ENCODE peak calls at places on chromosome 12, in ten cellular contexts. V, W, K, I, M, N, R, S, J and X are unnamed samples.

GRCh38 chr12:49288412-49288853 is 6.5 kb upstream of the PRPH start:
- DNase-seq in V (peak), W (peak), K (peak), I (peak), M (peak), N (peak), R (no peak), S (peak), J (peak), X (no peak)

GRCh38 chr12:95755236-95755865 is 35.2 kb downstream of the NTN4 start:
- DNase-seq in V (no peak), W (peak), K (no peak), I (peak), M (no peak), N (no peak), R (no peak), S (no peak), J (no peak), X (no peak)

GRCh38 chr12:50934371-50934851 is 17.9 kb upstream of the HIGD1C start:
- DNase-seq in V (no peak), W (no peak), K (no peak), I (no peak), M (no peak), N (no peak), R (no peak), S (peak), J (peak), X (no peak)

GRCh38 chr12:25715147-25715546 is 162.1 kb upstream of the LMNTD1 start:
- DNase-seq in V (no peak), W (no peak), K (no peak), I (no peak), M (no peak), N (no peak), R (no peak), S (peak), J (peak), X (no peak)

GRCh38 chr12:110577717-110578521 is 5.2 kb downstream of the PPTC7 start:
- DNase-seq in V (no peak), W (peak), K (peak), I (no peak), M (no peak), N (no peak), R (peak), S (peak), J (peak), X (no peak)

GRCh38 chr12:25482637-25483036 is 70.4 kb downstream of the LMNTD1 start:
- DNase-seq in V (no peak), W (no peak), K (no peak), I (peak), M (no peak), N (no peak), R (no peak), S (peak), J (no peak), X (no peak)

GRCh38 chr12:113852695-113853490 is 113.2 kb downstream of the RBM19 start:
- DNase-seq in V (no peak), W (no peak), K (no peak), I (no peak), M (no peak), N (no peak), R (no peak), S (no peak), J (no peak), X (no peak)

GRCh38 chr12:3751151-3752095 is 1.5 kb downstream of the CRACR2A start:
- DNase-seq in V (no peak), W (no peak), K (no peak), I (no peak), M (no peak), N (no peak), R (no peak), S (no peak), J (no peak), X (peak)

GRCh38 chr12:112375105-112375504 is 7.1 kb downstream of the HECTD4 start:
- DNase-seq in V (no peak), W (no peak), K (no peak), I (no peak), M (no peak), N (no peak), R (no peak), S (no peak), J (no peak), X (no peak)

GRCh38 chr12:9707864-9708808 is 24.8 kb downstream of the CLECL1 start:
- DNase-seq in V (peak), W (peak), K (peak), I (peak), M (peak), N (peak), R (peak), S (peak), J (peak), X (no peak)

GRCh38 chr12:47400251-47400650 is 305.6 kb downstream of the RPAP3 start:
- DNase-seq in V (no peak), W (no peak), K (no peak), I (no peak), M (no peak), N (no peak), R (peak), S (no peak), J (no peak), X (no peak)

GRCh38 chr12:47393403-47393790 is 312.4 kb downstream of the RPAP3 start:
- DNase-seq in V (no peak), W (no peak), K (no peak), I (no peak), M (no peak), N (no peak), R (no peak), S (no peak), J (peak), X (no peak)

GRCh38 chr12:47394070-47394469 is 311.8 kb downstream of the RPAP3 start:
- DNase-seq in V (no peak), W (no peak), K (no peak), I (no peak), M (no peak), N (no peak), R (peak), S (no peak), J (no peak), X (no peak)

GRCh38 chr12:47396902-47397663 is 308.7 kb downstream of the RPAP3 start:
- DNase-seq in V (no peak), W (no peak), K (no peak), I (no peak), M (no peak), N (no peak), R (no peak), S (no peak), J (no peak), X (no peak)

GRCh38 chr12:47397664-47398281 is 308.1 kb downstream of the RPAP3 start:
- DNase-seq in V (no peak), W (no peak), K (peak), I (no peak), M (no peak), N (no peak), R (peak), S (peak), J (peak), X (no peak)
- TF ChIP-seq CTCF in V (peak), W (peak), K (peak), I (peak), M (peak), N (no peak), R (peak), S (peak), J (peak), X (peak)

GRCh38 chr12:43912851-43913250 is 77.0 kb downstream of the TMEM117 start:
- DNase-seq in V (no peak), W (no peak), K (no peak), I (no peak), M (no peak), N (no peak), R (no peak), S (no peak), J (no peak), X (no peak)
- TF ChIP-seq CTCF in V (no peak), W (no peak), K (no peak), I (no peak), M (no peak), N (no peak), R (no peak), S (no peak), J (no peak), X (no peak)

GRCh38 chr12:92503029-92503931 is 199.5 kb upstream of the PLEKHG7 start:
- DNase-seq in V (no peak), W (no peak), K (no peak), I (no peak), M (no peak), N (no peak), R (no peak), S (no peak), J (no peak), X (no peak)

GRCh38 chr12:92505373-92506340 is 197.1 kb upstream of the PLEKHG7 start:
- DNase-seq in V (peak), W (peak), K (peak), I (no peak), M (peak), N (no peak), R (peak), S (peak), J (peak), X (no peak)

GRCh38 chr12:92506460-92506859 is 196.3 kb upstream of the PLEKHG7 start:
- DNase-seq in V (no peak), W (no peak), K (no peak), I (no peak), M (no peak), N (no peak), R (no peak), S (peak), J (no peak), X (no peak)

GRCh38 chr12:92503977-92504966 is 198.5 kb upstream of the PLEKHG7 start:
- DNase-seq in V (peak), W (peak), K (no peak), I (no peak), M (no peak), N (no peak), R (no peak), S (no peak), J (no peak), X (no peak)

DNA sequence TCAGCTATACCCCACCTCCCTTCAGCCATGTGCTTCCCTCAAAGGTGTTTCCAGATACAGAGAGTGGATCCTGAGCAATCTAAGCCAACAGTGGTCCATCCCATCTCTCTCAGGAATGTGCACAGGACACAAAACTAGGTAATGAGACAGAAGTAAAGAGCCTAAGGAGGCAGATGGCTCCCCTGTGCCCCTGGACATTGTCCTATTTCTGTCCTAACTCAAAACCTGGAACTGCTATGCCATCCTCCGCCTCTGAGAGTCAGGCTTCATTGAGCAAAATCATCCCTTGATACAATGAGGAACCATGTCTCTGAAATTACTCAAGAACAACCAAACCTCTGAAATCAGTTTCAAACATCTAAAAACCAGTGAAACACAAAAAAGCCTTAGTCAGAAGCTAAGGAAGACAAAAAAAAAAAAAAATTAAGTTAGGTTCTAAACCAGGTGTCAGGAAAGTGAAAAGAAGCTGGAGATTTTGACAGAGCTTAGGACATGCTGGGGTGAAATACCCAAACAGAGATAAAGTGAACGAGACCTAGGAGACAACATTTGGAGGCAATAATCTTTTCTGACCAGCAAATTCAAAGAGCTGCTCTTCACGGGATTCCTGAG is 200.3 kb upstream of the PLEKHG7 start:
- DNase-seq in V (no peak), W (peak), K (no peak), I (no peak), M (no peak), N (no peak), R (no peak), S (peak), J (peak), X (no peak)
- TF ChIP-seq CTCF in V (no peak), W (no peak), K (peak), I (peak), M (no peak), N (no peak), R (no peak), S (peak), J (peak), X (peak)

DNA sequence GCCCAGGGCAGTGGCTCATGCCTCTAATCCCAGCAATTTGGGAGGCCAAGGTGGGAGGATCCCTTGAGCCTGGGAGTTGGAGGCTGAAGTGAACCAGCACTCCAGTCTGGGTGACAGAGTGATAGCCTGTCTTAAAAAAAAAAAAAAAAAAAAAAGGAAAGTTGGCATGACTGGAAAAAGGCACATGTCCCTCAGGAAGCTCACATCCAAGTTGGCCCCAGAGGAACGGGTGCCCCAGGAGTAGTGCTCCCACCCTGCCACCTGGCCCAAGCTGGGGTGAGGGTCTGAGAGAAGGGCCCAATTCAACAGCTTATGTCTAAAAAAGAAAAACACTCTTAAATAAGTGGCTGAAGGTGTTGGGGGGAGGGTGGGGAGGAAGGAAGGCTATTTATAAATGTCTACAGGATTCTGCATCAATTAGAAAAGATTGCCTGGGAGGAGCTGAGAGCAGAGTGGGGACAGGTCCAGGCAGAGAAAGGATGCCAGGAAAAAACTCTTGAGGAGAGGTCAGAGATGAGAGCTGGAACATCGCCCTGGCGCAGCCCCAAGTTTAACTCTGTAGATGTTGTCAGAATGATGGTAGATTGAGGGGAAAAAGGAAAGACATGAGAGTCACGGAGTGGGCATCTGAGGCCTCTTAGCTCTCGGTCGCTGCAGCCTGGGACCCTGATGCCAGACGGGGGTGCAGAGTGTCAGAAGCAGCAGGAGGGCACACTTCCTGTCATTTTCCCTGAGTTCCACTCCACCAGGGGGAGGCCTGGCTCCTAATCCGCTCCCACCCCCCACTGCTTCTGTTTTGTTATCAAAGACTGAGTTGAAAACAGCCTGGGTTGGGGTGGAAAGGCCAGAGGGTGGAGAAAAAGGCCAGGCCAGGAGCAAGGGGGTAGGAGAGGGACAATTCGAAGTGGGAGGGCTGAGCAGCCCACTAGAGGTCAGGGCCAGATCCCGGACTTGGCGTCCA is 7.3 kb downstream of the SPRYD3 start:
- DNase-seq in V (no peak), W (no peak), K (no peak), I (peak), M (no peak), N (no peak), R (peak), S (peak), J (peak), X (no peak)
- TF ChIP-seq CTCF in V (no peak), W (no peak), K (peak), I (peak), M (no peak), N (no peak), R (no peak), S (peak), J (peak), X (no peak)

DNA sequence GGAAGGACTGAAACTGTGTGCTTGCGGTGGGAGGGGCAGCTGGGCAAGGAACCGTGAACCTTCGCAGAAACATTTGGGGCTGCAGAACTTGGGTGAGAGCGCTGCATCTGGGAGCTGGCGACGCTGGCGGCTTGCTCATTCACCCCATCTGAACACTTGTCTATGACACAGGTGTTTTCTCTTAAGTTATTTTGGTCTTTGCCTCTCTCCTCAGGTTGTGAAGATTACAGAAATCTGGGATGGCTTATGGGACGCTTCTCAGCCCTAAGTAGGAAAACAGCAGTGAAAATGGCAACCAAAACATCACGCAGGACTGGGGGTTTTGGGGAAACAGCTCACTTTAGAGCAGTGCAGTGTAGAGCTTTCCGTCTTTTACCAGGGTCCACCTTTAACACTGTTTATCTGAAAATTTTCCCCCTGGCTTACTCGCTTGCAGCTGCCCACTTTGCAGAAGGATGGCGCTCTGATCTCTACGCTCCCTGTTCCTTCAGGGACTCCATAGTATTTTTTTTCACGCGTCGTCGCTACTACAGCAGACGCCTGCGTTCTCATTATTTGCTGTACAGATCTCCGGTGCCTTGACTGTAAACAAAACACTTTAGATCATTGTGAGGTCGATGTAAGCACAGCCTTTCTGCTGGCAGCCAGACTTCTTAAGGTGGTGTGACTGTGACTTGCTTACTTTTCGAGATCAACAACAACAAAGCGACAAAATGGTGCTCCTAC is 2.7 kb upstream of the CDKN1B start:
- DNase-seq in V (peak), W (peak), K (no peak), I (no peak), M (peak), N (no peak), R (peak), S (no peak), J (peak), X (no peak)
- TF ChIP-seq CTCF in V (no peak), W (no peak), K (peak), I (peak), M (no peak), N (no peak), R (peak), S (peak), J (no peak), X (no peak)

GRCh38 chr12:6489449-6489848 is 3.6 kb downstream of the MRPL51 start:
- DNase-seq in V (no peak), W (no peak), K (no peak), I (no peak), M (no peak), N (no peak), R (no peak), S (peak), J (no peak), X (no peak)

GRCh38 chr12:6494351-6494743 is 445 bp downstream of the NCAPD2 start:
- DNase-seq in V (no peak), W (no peak), K (peak), I (no peak), M (no peak), N (no peak), R (no peak), S (no peak), J (no peak), X (no peak)

GRCh38 chr12:6492838-6493579 is at the start of gene MRPL51:
- DNase-seq in V (peak), W (peak), K (peak), I (peak), M (peak), N (peak), R (peak), S (peak), J (peak), X (peak)

GRCh38 chr12:6494968-6495367 is 1.1 kb downstream of the NCAPD2 start:
- DNase-seq in V (no peak), W (no peak), K (no peak), I (no peak), M (no peak), N (no peak), R (no peak), S (peak), J (no peak), X (no peak)

DNA sequence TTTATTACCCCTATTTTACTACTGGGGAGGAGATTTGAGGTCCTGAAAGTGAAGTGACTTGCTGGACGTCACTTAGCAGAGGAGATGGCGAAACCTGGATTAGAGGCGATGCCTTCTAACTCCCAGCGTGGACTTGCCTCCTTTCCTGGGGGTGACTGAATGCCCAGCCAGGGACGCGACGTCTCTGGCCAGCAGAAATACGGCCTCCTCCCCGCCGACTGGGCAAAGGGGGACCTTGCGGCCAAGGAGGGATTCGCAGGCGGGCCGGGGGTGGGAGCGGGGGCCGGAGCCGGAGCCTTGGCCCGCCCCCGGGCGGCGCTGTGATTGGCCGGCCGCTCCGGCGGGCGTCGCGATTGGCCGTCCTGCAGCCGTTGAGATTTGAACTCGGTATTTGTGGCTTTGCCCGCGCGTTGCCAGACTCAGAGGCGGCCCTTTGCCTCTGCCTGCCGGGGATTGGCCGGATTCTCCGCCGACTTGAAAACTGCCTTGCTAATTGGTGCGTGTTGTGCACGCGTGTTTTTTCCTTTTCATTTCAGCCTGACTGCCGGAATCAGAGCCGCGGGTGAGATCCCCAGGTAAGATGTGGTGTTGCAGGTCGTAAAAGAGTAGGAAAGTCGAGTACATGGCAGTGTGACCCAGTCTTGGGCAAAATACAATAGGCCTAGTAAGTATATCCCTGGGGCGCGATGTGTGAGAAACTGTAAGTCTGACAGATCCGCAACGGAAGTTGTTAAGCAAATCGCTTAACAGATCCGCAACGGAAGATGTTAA is at the start of gene NCAPD2:
- DNase-seq in V (peak), W (peak), K (peak), I (peak), M (peak), N (peak), R (peak), S (peak), J (peak), X (peak)
- TF ChIP-seq CTCF in V (peak), W (peak), K (peak), I (no peak), M (no peak), N (no peak), R (peak), S (no peak), J (peak), X (peak)

GRCh38 chr12:219891-220352 is 6.0 kb upstream of the SLC6A12 start:
- DNase-seq in V (peak), W (peak), K (peak), I (peak), M (peak), N (peak), R (peak), S (peak), J (peak), X (peak)
- TF ChIP-seq CTCF in V (peak), W (peak), K (peak), I (peak), M (no peak), N (peak), R (peak), S (peak), J (peak), X (peak)